ENCODE peak calls at places on chromosomes 4 and X, in nine cellular contexts. A is neural progenitor cell, V is GM23248, B is HCT116, D is IMR-90, J is astrocyte, H is Karpas-422, Y is osteoblast, P is fibroblast of lung. O is an unnamed sample.
A peak's percentile ranks its signal among the peaks of the same experiment; 100 is the strongest.

GRCh38 chr4:61200195-61200990 is at the start of gene ADGRL3:
- DNase-seq in J (peak; percentile 44), P (peak; percentile 60), A (peak; percentile 95), D (peak; percentile 6), Y (peak; percentile 64), B (no peak), V (peak; percentile 9), H (no peak), O (peak; percentile 73)

GRCh38 chr4:33078145-33078544 is 2358.0 kb downstream of the PCDH7 start:
- DNase-seq in Y (no peak), J (no peak), A (no peak), P (no peak), D (no peak), V (no peak), H (no peak), B (no peak), O (no peak)

GRCh38 chr4:76199664-76200211 is 13.9 kb downstream of the SCARB2 start:
- DNase-seq in J (peak; percentile 36), H (peak; percentile 63), B (no peak), Y (no peak), P (peak; percentile 54), V (no peak), A (no peak), D (peak; percentile 31), O (no peak)

GRCh38 chr4:107050525-107051135 is 14.5 kb upstream of the DKK2 start:
- DNase-seq in H (peak; percentile 48), J (no peak), Y (peak; percentile 25), B (peak; percentile 21), V (peak; percentile 44), A (peak; percentile 15), D (peak; percentile 10), P (no peak), O (peak; percentile 26)

GRCh38 chr4:114780205-114780604 is 181.6 kb downstream of the UGT8 start:
- DNase-seq in J (peak; percentile 19), A (peak; percentile 68), B (peak; percentile 24), Y (no peak), D (peak; percentile 7), V (peak; percentile 52), H (peak; percentile 45), P (peak; percentile 23), O (peak; percentile 51)

GRCh38 chrX:56728321-56728720 is 722 bp upstream of the NBDY start:
- DNase-seq in A (no peak), J (no peak), Y (no peak), H (peak; percentile 50), B (no peak), D (no peak), V (peak; percentile 24), P (peak; percentile 9), O (no peak)

GRCh38 chrX:72128881-72129280 is 2.8 kb downstream of the RTL5 start:
- DNase-seq in H (no peak), J (no peak), A (peak; percentile 34), B (no peak), V (peak; percentile 49), Y (peak; percentile 74), P (no peak), D (no peak), O (no peak)

GRCh38 chr4:40388248-40388647 is 53.1 kb downstream of the CHRNA9 start:
- DNase-seq in P (no peak), H (peak; percentile 52), A (peak; percentile 39), B (no peak), J (no peak), D (no peak), Y (no peak), V (no peak), O (no peak)

GRCh38 chr4:74189331-74190043 is 31.6 kb downstream of the MTHFD2L start:
- DNase-seq in P (peak; percentile 58), A (peak; percentile 70), V (peak; percentile 71), H (peak; percentile 83), D (peak; percentile 55), B (peak; percentile 72), J (peak; percentile 38), Y (no peak), O (peak; percentile 78)

GRCh38 chr4:125338814-125339213 is 24.1 kb downstream of the FAT4 start:
- DNase-seq in Y (no peak), H (no peak), D (no peak), P (no peak), A (no peak), J (no peak), V (no peak), B (no peak), O (no peak)

GRCh38 chr4:5051692-5052423 is 578 bp downstream of the STK32B start:
- DNase-seq in J (peak; percentile 19), H (no peak), V (peak; percentile 53), A (peak; percentile 56), D (peak; percentile 35), P (peak; percentile 20), Y (peak; percentile 87), B (no peak), O (no peak)

GRCh38 chrX:42678133-42678532 is 99.8 kb downstream of the PPP1R2C start:
- DNase-seq in Y (no peak), H (no peak), J (no peak), V (peak; percentile 12), B (no peak), D (no peak), P (peak; percentile 6), A (no peak), O (peak; percentile 7)

GRCh38 chr4:46399440-46399839 is 9.5 kb upstream of the GABRA2 start:
- DNase-seq in A (no peak), Y (no peak), H (no peak), B (no peak), V (no peak), D (no peak), P (no peak), J (no peak), O (no peak)

GRCh38 chr4:46404961-46405360 is 15.0 kb upstream of the GABRA2 start:
- DNase-seq in Y (no peak), H (no peak), V (no peak), A (peak; percentile 70), D (peak; percentile 59), J (no peak), P (no peak), B (no peak), O (peak; percentile 80)
- H2AFZ ChIP-seq in Y (no peak overlapping the region), H (no peak overlapping the region), V (no peak overlapping the region), A (peak overlapping the region; percentile 95), D (no peak overlapping the region), J (no peak overlapping the region), P (no peak overlapping the region), B (no peak overlapping the region), O (no peak overlapping the region)

GRCh38 chr4:25755911-25756310 is 100.3 kb downstream of the SLC34A2 start:
- DNase-seq in A (no peak), B (no peak), V (no peak), Y (no peak), H (no peak), D (no peak), J (no peak), P (no peak), O (no peak)
- H3K27ac ChIP-seq in A (no peak overlapping the region), B (no peak overlapping the region), V (no peak overlapping the region), Y (no peak overlapping the region), H (no peak overlapping the region), D (no peak overlapping the region), J (no peak overlapping the region), P (no peak overlapping the region), O (no peak overlapping the region)

GRCh38 chr4:678331-678734 is 4.0 kb downstream of the MYL5 start:
- DNase-seq in V (no peak), Y (no peak), J (no peak), B (no peak), D (no peak), P (no peak), A (no peak), H (no peak), O (no peak)
- H3K4me1 ChIP-seq in V (peaks cover 1% of the 10 kb centered on the region), Y (peaks cover 21% of the 10 kb centered on the region), J (peaks cover 17% of the 10 kb centered on the region), B (peaks cover 54% of the 10 kb centered on the region), D (peaks cover 8% of the 10 kb centered on the region), P (no peaks in the 10 kb centered on the region), A (peaks cover 6% of the 10 kb centered on the region), H (peaks cover 46% of the 10 kb centered on the region), O (peaks cover 17% of the 10 kb centered on the region)

DNA sequence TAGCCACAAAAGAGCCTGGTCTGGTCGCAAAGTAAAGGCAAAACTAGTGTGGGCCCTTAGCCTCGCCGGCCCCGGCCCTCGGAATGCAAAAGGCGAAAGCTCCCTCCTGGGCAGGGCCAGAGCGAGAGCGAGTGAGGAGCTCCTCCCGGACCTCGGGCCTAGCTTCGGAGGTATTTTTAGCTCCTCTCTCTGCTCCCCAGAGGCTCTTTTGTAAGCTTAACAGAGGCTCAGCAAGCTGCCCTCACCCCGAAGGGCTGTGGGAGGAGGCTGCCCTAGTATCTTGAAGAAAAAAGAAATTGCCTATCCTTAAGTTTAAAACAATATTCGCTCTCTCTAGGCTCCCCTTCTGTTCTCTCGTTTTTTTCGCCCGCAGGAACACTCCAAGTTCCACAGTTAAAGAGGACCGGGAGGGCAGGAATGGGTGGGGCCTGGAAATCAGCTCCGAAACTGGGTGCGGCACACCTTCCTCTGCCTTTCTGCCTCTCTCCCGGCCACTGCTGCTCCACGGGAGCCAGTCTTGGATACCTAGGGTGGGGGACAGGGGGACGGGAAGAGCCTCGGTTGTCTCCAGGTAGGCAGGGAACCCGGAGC is 12.2 kb downstream of the HAND2 start:
- DNase-seq in V (no peak), D (no peak), J (no peak), Y (no peak), B (no peak), P (no peak), H (no peak), A (peak; percentile 88), O (peak; percentile 39)
- H2AFZ ChIP-seq in V (no peak overlapping the region), D (no peak overlapping the region), J (no peak overlapping the region), Y (no peak overlapping the region), B (no peak overlapping the region), P (no peak overlapping the region), H (no peak overlapping the region), A (no peak overlapping the region), O (peak overlapping the region; percentile 21)

DNA sequence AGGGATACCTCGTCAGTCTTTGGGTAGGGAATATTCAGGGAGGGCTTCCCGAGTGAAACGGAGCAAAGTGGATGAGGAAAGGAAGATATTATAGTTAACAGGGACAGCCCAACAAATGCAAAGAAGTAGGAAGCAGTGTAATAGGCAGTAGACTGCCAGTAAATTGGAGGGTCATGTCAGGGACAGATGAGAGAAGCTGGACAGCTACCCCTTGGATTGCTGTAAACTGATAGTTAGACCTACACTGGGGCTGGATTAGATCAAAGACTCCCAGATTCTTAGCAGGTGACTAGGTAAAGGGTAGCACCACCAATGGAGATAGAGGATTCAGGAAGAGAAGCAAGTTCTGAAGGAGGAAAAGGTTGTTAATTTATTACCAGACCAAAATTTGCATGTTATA is 48.0 kb downstream of the NPNT start:
- DNase-seq in J (no peak), D (no peak), Y (no peak), B (no peak), A (no peak), P (no peak), H (no peak), V (no peak), O (no peak)
- H3K27ac ChIP-seq in J (no peak overlapping the region), D (no peak overlapping the region), Y (no peak overlapping the region), B (no peak overlapping the region), A (no peak overlapping the region), P (no peak overlapping the region), H (no peak overlapping the region), V (no peak overlapping the region), O (no peak overlapping the region)

DNA sequence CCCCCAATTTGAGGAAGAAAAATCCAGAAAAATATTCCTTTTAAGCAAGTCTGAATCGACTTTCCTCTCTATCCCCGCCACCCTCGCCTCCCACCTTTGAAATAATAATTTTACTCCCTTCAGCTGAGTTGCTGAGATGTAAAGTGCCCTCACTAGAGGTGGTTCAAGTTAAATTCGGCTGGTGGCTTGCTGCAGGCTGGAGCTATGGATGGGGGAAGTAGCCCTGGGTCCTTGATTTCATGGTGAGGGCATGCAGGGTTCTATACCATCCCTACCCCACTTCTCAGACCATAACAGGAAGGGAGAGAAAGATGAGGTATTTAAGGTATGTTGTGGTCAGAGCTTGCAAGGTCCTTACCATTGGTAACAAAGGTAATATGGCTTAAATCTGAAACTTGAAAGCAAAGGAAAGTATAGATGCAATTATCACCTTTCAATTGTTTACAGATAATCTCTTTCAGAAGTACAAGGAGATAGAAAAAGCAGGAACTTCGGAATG is 440.0 kb downstream of the INPP4B start:
- DNase-seq in H (no peak), B (no peak), Y (no peak), V (peak; percentile 35), J (peak; percentile 68), P (peak; percentile 78), A (no peak), D (no peak), O (peak; percentile 4)
- H3K4me1 ChIP-seq in H (peaks cover 3% of the 10 kb centered on the region), B (peaks cover 75% of the 10 kb centered on the region), Y (peaks cover 57% of the 10 kb centered on the region), V (peaks cover 66% of the 10 kb centered on the region), J (peaks cover 54% of the 10 kb centered on the region), P (peaks cover 13% of the 10 kb centered on the region), A (peaks cover 30% of the 10 kb centered on the region), D (peaks cover 12% of the 10 kb centered on the region), O (peaks cover 13% of the 10 kb centered on the region)

O was measured in hepatocyte.